ENCODE peak calls at places on chromosomes 7 and 10, in five cellular contexts. P is right cardiac atrium; C is CD4-positive, CD25-positive, alpha-beta regulatory T cell; W is psoas muscle; I is IMR-90. D is an unnamed sample. For H3K4me1, the result is how much of the 10 kb centered on the place peaks cover.

GRCh38 chr7:48938539-48938938 is 14.2 kb downstream of the CDC14C start:
- ATAC-seq in I (no peak), W (no peak), P (peak), C (no peak), D (no peak)

GRCh38 chr10:121595806-121596667 is 2.2 kb downstream of the FGFR2 start:
- ATAC-seq in P (no peak), W (no peak), I (no peak), C (no peak), D (no peak)

GRCh38 chr7:108102913-108103312 is 27.2 kb downstream of the LAMB4 start:
- ATAC-seq in P (peak), W (no peak), C (no peak), I (no peak), D (no peak)

GRCh38 chr7:46165281-46165680 is 244.2 kb upstream of the IGFBP3 start:
- ATAC-seq in I (peak), C (no peak), W (no peak), P (no peak), D (no peak)

GRCh38 chr7:142299226-142299625 is 41.4 kb upstream of the PRSS58 start:
- ATAC-seq in W (no peak), C (no peak), P (no peak), I (no peak), D (no peak)

GRCh38 chr7:18288322-18289037 is 207.1 kb upstream of the HDAC9 start:
- ATAC-seq in P (no peak), C (no peak), I (no peak), W (no peak), D (no peak)

GRCh38 chr10:96263684-96264083 is 7.7 kb downstream of the BLNK start:
- ATAC-seq in C (no peak), I (no peak), W (no peak), P (no peak), D (peak)

GRCh38 chr7:33841658-33842057 is 63.7 kb upstream of the BMPER start:
- ATAC-seq in I (peak), C (no peak), W (peak), P (no peak), D (no peak)

GRCh38 chr10:79250259-79250658 is 97.0 kb upstream of the PPIF start:
- ATAC-seq in P (no peak), C (peak), I (no peak), W (no peak), D (no peak)

GRCh38 chr7:44325181-44325671 is at the start of gene CAMK2B:
- ATAC-seq in W (peak), C (no peak), P (no peak), I (peak), D (no peak)

GRCh38 chr7:96017877-96018276 is 245.5 kb downstream of the DYNC1I1 start:
- ATAC-seq in W (no peak), I (no peak), P (no peak), C (no peak), D (no peak)

GRCh38 chr7:41315764-41316163 is 387.1 kb downstream of the INHBA start:
- ATAC-seq in C (no peak), P (no peak), I (no peak), W (no peak), D (no peak)

GRCh38 chr7:90701771-90702170 is 105.7 kb downstream of the CDK14 start:
- ATAC-seq in I (no peak), W (no peak), P (peak), C (no peak), D (no peak)
- H3K4me1 ChIP-seq in I (under half), W (under half), P (under half), C (under half), D (under half)

GRCh38 chr7:334618-335357 is 44.8 kb downstream of the FOXL3 start:
- ATAC-seq in I (no peak), P (no peak), W (no peak), C (no peak), D (no peak)
- H3K4me1 ChIP-seq in I (under half), P (under half), W (under half), C (under half), D (under half)

DNA sequence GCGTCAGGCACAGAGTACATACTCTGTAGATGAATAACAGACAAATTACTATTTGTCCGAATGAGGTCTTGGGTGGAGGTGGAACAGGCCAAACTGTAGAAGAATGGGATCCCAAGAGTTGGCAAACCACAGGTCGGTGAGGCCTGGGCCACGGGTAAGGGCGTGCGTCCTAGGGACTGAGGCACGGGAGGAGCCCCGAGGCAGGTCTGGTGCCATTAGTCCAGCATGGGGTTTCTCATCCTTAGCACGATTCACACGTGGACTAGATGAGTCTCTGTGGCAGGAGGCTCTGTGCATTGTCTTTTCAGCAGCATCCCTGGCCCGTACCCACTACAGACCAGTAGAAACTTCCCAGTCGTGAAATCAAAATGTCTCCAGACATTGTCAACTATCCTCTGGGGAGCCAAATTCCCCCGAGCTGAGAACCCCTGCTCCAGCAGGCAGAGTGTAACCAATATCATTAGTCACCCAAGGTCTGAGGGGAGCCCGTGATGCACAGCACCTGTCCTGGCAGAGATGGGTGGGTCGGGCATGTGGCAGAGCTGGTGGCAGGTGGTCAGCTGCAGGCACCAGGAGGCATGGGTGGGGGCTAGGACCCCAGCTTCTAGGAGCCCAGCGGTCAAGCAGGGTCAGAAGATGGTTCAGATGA is 61.3 kb downstream of the COL13A1 start:
- ATAC-seq in I (no peak), C (no peak), P (no peak), W (no peak), D (no peak)
- H3K4me1 ChIP-seq in I (under half), C (under half), P (under half), W (under half), D (under half)

DNA sequence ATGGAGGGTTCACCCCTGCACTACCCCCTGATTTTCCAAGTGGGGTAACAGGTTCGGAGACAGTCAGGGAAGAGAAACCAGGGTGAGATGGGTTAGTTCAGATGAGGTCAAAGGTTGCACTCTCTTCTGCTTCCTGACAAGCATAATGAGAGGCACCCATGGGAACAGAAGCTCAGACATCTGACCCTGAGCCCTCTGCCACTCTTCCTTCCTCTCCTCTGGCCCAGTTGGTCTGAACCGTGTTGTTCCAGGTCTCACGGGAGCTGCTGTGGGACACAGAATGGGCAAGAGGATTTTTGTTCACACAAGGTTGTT is 38.4 kb downstream of the DNAJB12 start:
- ATAC-seq in W (no peak), C (no peak), I (no peak), P (no peak), D (no peak)
- H3K4me1 ChIP-seq in W (half or more), C (half or more), I (under half), P (under half), D (under half)

GRCh38 chr10:99984635-99985034 is 25.1 kb downstream of the DNMBP start:
- ATAC-seq in W (no peak), C (no peak), I (no peak), P (no peak), D (no peak)

GRCh38 chr10:99983280-99983988 is 26.3 kb downstream of the DNMBP start:
- ATAC-seq in I (peak), P (peak), W (peak), C (no peak), D (peak)

GRCh38 chr10:99982728-99983127 is 27.0 kb downstream of the DNMBP start:
- ATAC-seq in W (no peak), I (no peak), P (no peak), C (no peak), D (no peak)

GRCh38 chr10:99981581-99982199 is 28.1 kb downstream of the DNMBP start:
- ATAC-seq in W (no peak), P (no peak), C (no peak), I (no peak), D (no peak)

DNA sequence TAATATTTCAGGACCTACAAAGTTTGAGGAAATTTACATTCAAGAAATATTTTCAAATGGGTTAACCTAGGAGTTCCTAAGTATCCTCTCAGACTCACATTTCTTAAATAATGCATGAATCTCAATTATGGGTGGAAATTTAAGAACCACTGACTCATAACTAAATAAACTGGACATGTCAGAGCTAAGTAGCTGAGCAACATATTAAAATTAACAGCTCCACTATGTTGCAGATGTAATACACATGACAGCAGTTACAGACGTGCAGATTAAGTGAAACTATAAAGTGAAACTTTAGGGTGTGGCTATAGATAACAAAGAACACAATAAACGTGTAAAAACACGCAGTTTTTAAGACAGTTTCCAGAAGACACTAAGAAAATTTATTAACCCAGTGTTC is 25.5 kb downstream of the DNMBP start:
- ATAC-seq in W (peak), P (no peak), C (no peak), I (peak), D (no peak)
- H3K4me1 ChIP-seq in W (under half), P (under half), C (under half), I (under half), D (under half)

GRCh38 chr10:72334196-72334831 is 20.4 kb downstream of the DNAJB12 start:
- ATAC-seq in I (no peak), P (no peak), W (no peak), C (no peak), D (no peak)

GRCh38 chr10:72336259-72337038 is 18.3 kb downstream of the DNAJB12 start:
- ATAC-seq in I (no peak), W (no peak), P (no peak), C (no peak), D (no peak)

GRCh38 chr10:72334832-72335393 is 19.8 kb downstream of the DNAJB12 start:
- ATAC-seq in W (peak), I (peak), P (peak), C (peak), D (peak)

GRCh38 chr10:72337039-72337629 is 17.6 kb downstream of the DNAJB12 start:
- ATAC-seq in C (no peak), P (peak), W (peak), I (peak), D (peak)

DNA sequence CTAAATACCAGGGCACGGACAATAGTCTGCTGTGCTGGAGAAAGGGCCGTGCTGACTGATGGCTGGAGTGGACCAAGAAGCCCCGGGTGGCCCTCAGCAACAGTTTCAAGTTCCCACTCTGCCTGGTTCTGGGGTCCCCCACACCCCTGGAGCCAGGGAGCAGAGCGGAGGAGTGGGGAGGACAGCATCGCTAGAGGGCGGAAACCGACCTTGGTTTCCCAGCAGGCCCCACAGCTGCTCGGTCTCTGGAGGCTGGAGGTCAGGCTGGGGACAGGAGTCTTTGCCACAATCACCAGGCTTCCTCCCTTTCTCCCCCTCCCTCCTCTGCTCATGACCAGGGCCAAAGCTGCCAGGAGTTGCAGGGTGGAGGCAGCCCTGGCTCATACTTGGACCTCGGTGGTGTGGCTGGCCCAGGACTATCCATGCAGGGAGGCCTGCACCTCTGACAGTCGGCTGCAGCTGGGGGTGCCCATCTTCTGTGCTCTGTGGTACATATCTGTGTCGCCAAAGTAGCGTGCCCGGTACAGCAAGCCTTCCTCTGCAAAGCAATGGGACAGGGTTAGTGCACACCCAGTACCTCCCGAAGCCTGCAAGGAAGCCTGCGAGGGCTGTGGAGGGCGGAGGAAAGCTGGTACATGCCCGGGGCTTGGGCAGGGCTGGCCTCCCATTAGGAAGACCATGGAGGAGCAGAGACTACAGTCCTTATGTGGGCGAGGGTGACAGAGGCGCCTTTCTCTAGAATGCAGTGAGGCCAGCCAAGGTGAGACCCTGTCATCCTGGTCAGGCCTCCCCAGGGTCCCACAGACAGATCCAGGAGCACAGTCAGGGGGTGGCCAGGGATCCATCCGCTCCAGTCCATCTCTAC is 19.1 kb downstream of the DNAJB12 start:
- ATAC-seq in C (peak), W (peak), P (peak), I (no peak), D (peak)
- H3K4me1 ChIP-seq in C (half or more), W (half or more), P (under half), I (under half), D (under half)